ENCODE peak calls at places on chromosomes 6 and 20, in eight cellular contexts. One of them, this sample, is unnamed.

GRCh38 chr6:27547157-27548075 is 74.5 kb upstream of the ZNF184 start:
- DNase-seq in mammary epithelial cell: peak; percentile 71
- DNase-seq in ovary: no peak
- DNase-seq in tibial artery: no peak
- DNase-seq in upper lobe of right lung: no peak
- DNase-seq in OCI-LY7: peak; percentile 4
- DNase-seq in SJSA1: no peak
- DNase-seq in heart left ventricle: no peak
- DNase-seq in this sample: no peak

GRCh38 chr6:158759966-158760617 is 59.1 kb downstream of the EZR start:
- DNase-seq in OCI-LY7: no peak
- DNase-seq in upper lobe of right lung: no peak
- DNase-seq in heart left ventricle: no peak
- DNase-seq in SJSA1: no peak
- DNase-seq in mammary epithelial cell: no peak
- DNase-seq in tibial artery: peak; percentile 44
- DNase-seq in ovary: no peak
- DNase-seq in this sample: no peak

GRCh38 chr6:28618889-28619555 is 93.3 kb downstream of the GPX5 start:
- DNase-seq in tibial artery: no peak
- DNase-seq in mammary epithelial cell: no peak
- DNase-seq in SJSA1: no peak
- DNase-seq in heart left ventricle: no peak
- DNase-seq in OCI-LY7: no peak
- DNase-seq in upper lobe of right lung: no peak
- DNase-seq in ovary: no peak
- DNase-seq in this sample: no peak

GRCh38 chr20:6718660-6719059 is 48.8 kb upstream of the BMP2 start:
- DNase-seq in SJSA1: peak; percentile 45
- DNase-seq in heart left ventricle: no peak
- DNase-seq in mammary epithelial cell: peak; percentile 85
- DNase-seq in ovary: no peak
- DNase-seq in OCI-LY7: no peak
- DNase-seq in upper lobe of right lung: no peak
- DNase-seq in tibial artery: no peak
- DNase-seq in this sample: no peak

GRCh38 chr6:90249044-90249443 is 47.6 kb downstream of the BACH2 start:
- DNase-seq in SJSA1: no peak
- DNase-seq in tibial artery: no peak
- DNase-seq in OCI-LY7: no peak
- DNase-seq in heart left ventricle: no peak
- DNase-seq in ovary: no peak
- DNase-seq in upper lobe of right lung: no peak
- DNase-seq in mammary epithelial cell: peak; percentile 60
- DNase-seq in this sample: peak; percentile 44

GRCh38 chr6:130758818-130759217 is 68.4 kb upstream of the SMLR1 start:
- DNase-seq in mammary epithelial cell: no peak
- DNase-seq in heart left ventricle: no peak
- DNase-seq in ovary: no peak
- DNase-seq in SJSA1: no peak
- DNase-seq in OCI-LY7: no peak
- DNase-seq in tibial artery: no peak
- DNase-seq in upper lobe of right lung: no peak
- DNase-seq in this sample: peak; percentile 29

GRCh38 chr6:48476257-48476656 is 365.3 kb upstream of the PTCHD4 start:
- DNase-seq in SJSA1: no peak
- DNase-seq in tibial artery: no peak
- DNase-seq in heart left ventricle: no peak
- DNase-seq in upper lobe of right lung: no peak
- DNase-seq in ovary: no peak
- DNase-seq in OCI-LY7: no peak
- DNase-seq in mammary epithelial cell: peak; percentile 40
- DNase-seq in this sample: no peak

GRCh38 chr6:150304421-150304820 is 64.4 kb upstream of the IYD start:
- DNase-seq in heart left ventricle: no peak
- DNase-seq in ovary: no peak
- DNase-seq in SJSA1: no peak
- DNase-seq in mammary epithelial cell: no peak
- DNase-seq in OCI-LY7: no peak
- DNase-seq in upper lobe of right lung: no peak
- DNase-seq in tibial artery: no peak
- DNase-seq in this sample: no peak

GRCh38 chr6:134447883-134448387 is 130.0 kb upstream of the SGK1 start:
- DNase-seq in OCI-LY7: no peak
- DNase-seq in upper lobe of right lung: no peak
- DNase-seq in SJSA1: no peak
- DNase-seq in ovary: no peak
- DNase-seq in heart left ventricle: no peak
- DNase-seq in tibial artery: no peak
- DNase-seq in mammary epithelial cell: peak; percentile 97
- DNase-seq in this sample: no peak

GRCh38 chr6:106077881-106078280 is 8.3 kb upstream of the PRDM1 start:
- DNase-seq in upper lobe of right lung: no peak
- DNase-seq in OCI-LY7: no peak
- DNase-seq in tibial artery: no peak
- DNase-seq in SJSA1: no peak
- DNase-seq in heart left ventricle: no peak
- DNase-seq in ovary: no peak
- DNase-seq in mammary epithelial cell: no peak
- DNase-seq in this sample: no peak

GRCh38 chr6:155530219-155530834 is 74.7 kb upstream of the NOX3 start:
- DNase-seq in upper lobe of right lung: no peak
- DNase-seq in ovary: no peak
- DNase-seq in SJSA1: no peak
- DNase-seq in tibial artery: no peak
- DNase-seq in OCI-LY7: peak; percentile 66
- DNase-seq in heart left ventricle: no peak
- DNase-seq in mammary epithelial cell: peak; percentile 31
- DNase-seq in this sample: peak; percentile 3

GRCh38 chr20:15162061-15162740 is 824.8 kb upstream of the FLRT3 start:
- DNase-seq in upper lobe of right lung: no peak
- DNase-seq in tibial artery: no peak
- DNase-seq in mammary epithelial cell: no peak
- DNase-seq in SJSA1: no peak
- DNase-seq in OCI-LY7: no peak
- DNase-seq in ovary: no peak
- DNase-seq in heart left ventricle: no peak
- DNase-seq in this sample: no peak

GRCh38 chr6:142045380-142046270 is 87.1 kb upstream of the GJE1 start:
- DNase-seq in upper lobe of right lung: no peak
- DNase-seq in ovary: no peak
- DNase-seq in tibial artery: no peak
- DNase-seq in SJSA1: no peak
- DNase-seq in mammary epithelial cell: no peak
- DNase-seq in OCI-LY7: no peak
- DNase-seq in heart left ventricle: no peak
- DNase-seq in this sample: no peak

GRCh38 chr6:49888742-49889431 is 22.6 kb upstream of the CRISP1 start:
- DNase-seq in ovary: no peak
- DNase-seq in heart left ventricle: no peak
- DNase-seq in SJSA1: no peak
- DNase-seq in mammary epithelial cell: no peak
- DNase-seq in tibial artery: no peak
- DNase-seq in upper lobe of right lung: no peak
- DNase-seq in OCI-LY7: no peak
- DNase-seq in this sample: no peak

GRCh38 chr6:43948527-43949450 is 178.5 kb downstream of the MRPL14 start:
- DNase-seq in tibial artery: no peak
- DNase-seq in SJSA1: peak; percentile 65
- DNase-seq in mammary epithelial cell: no peak
- DNase-seq in upper lobe of right lung: no peak
- DNase-seq in OCI-LY7: no peak
- DNase-seq in ovary: no peak
- DNase-seq in heart left ventricle: no peak
- DNase-seq in this sample: no peak

GRCh38 chr20:24781061-24781980 is 167.7 kb upstream of the CST7 start:
- DNase-seq in SJSA1: peak; percentile 63
- DNase-seq in upper lobe of right lung: peak; percentile 54
- DNase-seq in heart left ventricle: no peak
- DNase-seq in tibial artery: peak; percentile 60
- DNase-seq in ovary: no peak
- DNase-seq in mammary epithelial cell: peak; percentile 27
- DNase-seq in OCI-LY7: peak; percentile 45
- DNase-seq in this sample: no peak

DNA sequence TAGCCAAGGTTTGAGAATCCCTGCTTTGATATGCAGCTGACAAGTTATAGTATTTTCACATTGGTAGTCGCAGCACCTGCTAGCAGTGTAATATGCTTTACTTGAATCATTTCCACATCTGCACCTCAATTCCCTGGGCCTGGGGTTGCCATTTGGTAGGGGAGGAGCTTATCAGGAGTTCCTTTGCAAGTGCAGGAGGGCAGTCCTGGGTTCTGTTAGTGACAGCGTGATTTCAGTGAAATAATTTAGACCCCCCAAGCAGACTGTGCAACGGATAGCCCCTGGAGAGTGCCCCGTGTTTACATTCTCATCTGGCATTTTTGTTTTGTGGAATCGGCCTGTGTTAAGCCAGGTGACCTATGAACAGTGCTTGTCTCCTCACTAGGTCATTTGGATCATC is 6.0 kb downstream of the RAB5IF start:
- DNase-seq in tibial artery: no peak
- DNase-seq in mammary epithelial cell: no peak
- DNase-seq in ovary: no peak
- DNase-seq in OCI-LY7: no peak
- DNase-seq in upper lobe of right lung: no peak
- DNase-seq in heart left ventricle: no peak
- DNase-seq in SJSA1: no peak
- DNase-seq in this sample: no peak
- H3K36me3 ChIP-seq in tibial artery: peaks cover 79% of the 10 kb centered on the region
- H3K36me3 ChIP-seq in mammary epithelial cell: peaks cover 12% of the 10 kb centered on the region
- H3K36me3 ChIP-seq in ovary: no peaks in the 10 kb centered on the region
- H3K36me3 ChIP-seq in OCI-LY7: peaks cover 88% of the 10 kb centered on the region
- H3K36me3 ChIP-seq in upper lobe of right lung: peaks cover 70% of the 10 kb centered on the region
- H3K36me3 ChIP-seq in heart left ventricle: peaks cover 76% of the 10 kb centered on the region
- H3K36me3 ChIP-seq in SJSA1: peaks cover 73% of the 10 kb centered on the region
- H3K36me3 ChIP-seq in this sample: peaks cover 68% of the 10 kb centered on the region

GRCh38 chr20:2750343-2751251 is 49.8 kb downstream of the CPXM1 start:
- DNase-seq in tibial artery: no peak
- DNase-seq in SJSA1: no peak
- DNase-seq in OCI-LY7: no peak
- DNase-seq in mammary epithelial cell: peak; percentile 20
- DNase-seq in heart left ventricle: peak; percentile 40
- DNase-seq in ovary: peak; percentile 56
- DNase-seq in upper lobe of right lung: peak; percentile 82
- DNase-seq in this sample: no peak
- H3K4me3 ChIP-seq in tibial artery: peak overlapping the region; percentile 50
- H3K4me3 ChIP-seq in SJSA1: no peak overlapping the region
- H3K4me3 ChIP-seq in OCI-LY7: no peak overlapping the region
- H3K4me3 ChIP-seq in mammary epithelial cell: no peak overlapping the region
- H3K4me3 ChIP-seq in heart left ventricle: peak overlapping the region; percentile 55
- H3K4me3 ChIP-seq in ovary: peak overlapping the region; percentile 46
- H3K4me3 ChIP-seq in upper lobe of right lung: peak overlapping the region; percentile 48
- H3K4me3 ChIP-seq in this sample: no peak overlapping the region

GRCh38 chr20:47347661-47348462 is 8.6 kb downstream of the ZMYND8 start:
- DNase-seq in tibial artery: no peak
- DNase-seq in upper lobe of right lung: no peak
- DNase-seq in OCI-LY7: no peak
- DNase-seq in SJSA1: no peak
- DNase-seq in mammary epithelial cell: no peak
- DNase-seq in ovary: no peak
- DNase-seq in heart left ventricle: no peak
- DNase-seq in this sample: no peak

GRCh38 chr20:47350691-47351545 is 5.6 kb downstream of the ZMYND8 start:
- DNase-seq in ovary: no peak
- DNase-seq in upper lobe of right lung: no peak
- DNase-seq in tibial artery: no peak
- DNase-seq in SJSA1: no peak
- DNase-seq in mammary epithelial cell: no peak
- DNase-seq in heart left ventricle: no peak
- DNase-seq in OCI-LY7: no peak
- DNase-seq in this sample: no peak

GRCh38 chr20:47349365-47350180 is 6.9 kb downstream of the ZMYND8 start:
- DNase-seq in upper lobe of right lung: no peak
- DNase-seq in SJSA1: no peak
- DNase-seq in mammary epithelial cell: no peak
- DNase-seq in tibial artery: no peak
- DNase-seq in heart left ventricle: no peak
- DNase-seq in OCI-LY7: no peak
- DNase-seq in ovary: no peak
- DNase-seq in this sample: no peak

GRCh38 chr20:47350181-47350550 is 6.3 kb downstream of the ZMYND8 start:
- DNase-seq in upper lobe of right lung: no peak
- DNase-seq in tibial artery: no peak
- DNase-seq in ovary: no peak
- DNase-seq in heart left ventricle: no peak
- DNase-seq in mammary epithelial cell: no peak
- DNase-seq in SJSA1: no peak
- DNase-seq in OCI-LY7: peak; percentile 62
- DNase-seq in this sample: peak; percentile 59

DNA sequence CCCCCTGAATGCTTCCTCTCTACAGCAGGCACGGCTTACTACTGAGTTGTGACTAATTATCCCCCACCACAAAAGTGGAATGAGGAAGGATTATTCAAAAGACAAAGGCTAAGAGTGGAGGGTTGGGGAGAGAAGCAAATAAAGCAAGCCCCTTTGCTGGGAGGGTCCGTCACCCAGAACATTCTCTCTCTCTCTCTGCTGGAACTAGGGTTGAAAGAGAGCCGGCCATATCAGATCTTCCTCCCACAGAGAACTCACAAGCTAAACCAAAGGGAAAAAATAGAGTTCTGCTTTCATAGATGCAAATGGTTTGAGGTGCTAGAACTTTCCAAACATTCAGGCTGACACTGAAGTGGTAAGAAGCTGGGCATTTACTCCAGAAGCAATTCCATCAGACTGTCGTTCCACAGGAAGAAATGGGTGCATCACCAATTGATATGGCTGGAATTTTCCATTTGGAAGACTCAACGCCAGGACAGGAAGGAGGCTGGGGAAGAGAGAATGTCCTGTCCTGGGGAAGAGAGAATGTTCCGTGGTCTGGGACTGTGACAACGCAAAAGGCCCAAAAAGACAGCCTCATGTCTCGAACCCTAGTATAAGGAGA is 7.9 kb downstream of the ZMYND8 start:
- DNase-seq in SJSA1: no peak
- DNase-seq in heart left ventricle: no peak
- DNase-seq in mammary epithelial cell: no peak
- DNase-seq in ovary: no peak
- DNase-seq in OCI-LY7: no peak
- DNase-seq in upper lobe of right lung: no peak
- DNase-seq in tibial artery: no peak
- DNase-seq in this sample: no peak
- H3K4me1 ChIP-seq in SJSA1: peaks cover 61% of the 10 kb centered on the region
- H3K4me1 ChIP-seq in heart left ventricle: peaks cover 69% of the 10 kb centered on the region
- H3K4me1 ChIP-seq in mammary epithelial cell: peaks cover 58% of the 10 kb centered on the region
- H3K4me1 ChIP-seq in ovary: peaks cover 24% of the 10 kb centered on the region
- H3K4me1 ChIP-seq in OCI-LY7: peaks cover 66% of the 10 kb centered on the region
- H3K4me1 ChIP-seq in upper lobe of right lung: peaks cover 65% of the 10 kb centered on the region
- H3K4me1 ChIP-seq in tibial artery: peaks cover 59% of the 10 kb centered on the region
- H3K4me1 ChIP-seq in this sample: peaks cover 66% of the 10 kb centered on the region

DNA sequence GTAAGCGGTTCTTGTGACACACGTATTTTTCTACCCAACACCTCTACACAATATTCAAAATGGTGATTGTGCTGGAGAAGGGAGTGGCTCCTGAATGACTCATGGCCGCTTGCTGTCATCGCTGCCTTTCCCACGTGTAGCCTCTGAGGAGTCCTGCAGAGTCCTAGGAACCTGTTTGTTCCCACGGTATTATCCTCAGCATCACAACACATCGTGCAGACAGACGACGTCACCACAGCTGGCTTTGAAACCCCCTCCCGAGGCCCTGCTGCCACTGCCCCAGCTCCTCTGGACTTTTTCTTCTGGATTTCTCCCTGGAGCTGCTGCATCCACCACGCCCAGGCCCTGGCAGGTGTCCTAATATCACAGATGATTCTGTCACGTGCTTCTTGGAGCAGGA is 353.5 kb downstream of the SMOC2 start:
- DNase-seq in SJSA1: no peak
- DNase-seq in mammary epithelial cell: no peak
- DNase-seq in tibial artery: no peak
- DNase-seq in upper lobe of right lung: no peak
- DNase-seq in OCI-LY7: no peak
- DNase-seq in heart left ventricle: no peak
- DNase-seq in ovary: no peak
- DNase-seq in this sample: no peak
- H3K36me3 ChIP-seq in SJSA1: no peaks in the 10 kb centered on the region
- H3K36me3 ChIP-seq in mammary epithelial cell: no peaks in the 10 kb centered on the region
- H3K36me3 ChIP-seq in tibial artery: no peaks in the 10 kb centered on the region
- H3K36me3 ChIP-seq in upper lobe of right lung: no peaks in the 10 kb centered on the region
- H3K36me3 ChIP-seq in OCI-LY7: no peaks in the 10 kb centered on the region
- H3K36me3 ChIP-seq in heart left ventricle: no peaks in the 10 kb centered on the region
- H3K36me3 ChIP-seq in ovary: no peaks in the 10 kb centered on the region
- H3K36me3 ChIP-seq in this sample: no peaks in the 10 kb centered on the region

This sample was measured in CD4-positive, alpha-beta memory T cell.